ENCODE peak calls at places on chromosomes 11 and 22, in five cellular contexts. U is dorsolateral prefrontal cortex, L is body of pancreas, T is astrocyte, N is mesothelial cell of epicardium. A is an unnamed sample.

GRCh38 chr11:12677131-12677530 is 2.9 kb downstream of the TEAD1 start:
- DNase-seq in N (no peak), T (no peak), L (no peak), U (no peak), A (no peak)

GRCh38 chr11:128040603-128041002 is 546.8 kb downstream of the ETS1 start:
- DNase-seq in L (no peak), U (no peak), T (no peak), N (no peak), A (no peak)

GRCh38 chr22:50399751-50400331 is 56.7 kb downstream of the PPP6R2 start:
- DNase-seq in U (peak), N (no peak), T (no peak), L (peak), A (peak)

GRCh38 chr11:65208785-65209710 is 27.3 kb downstream of the CAPN1 start:
- DNase-seq in U (no peak), L (no peak), T (no peak), N (no peak), A (no peak)

GRCh38 chr11:11253487-11253886 is 99.6 kb downstream of the CSNK2A3 start:
- DNase-seq in U (no peak), N (no peak), L (no peak), T (no peak), A (no peak)

GRCh38 chr22:44941176-44941575 is 68.6 kb downstream of the PHF21B start:
- DNase-seq in L (no peak), U (no peak), N (no peak), T (no peak), A (no peak)

GRCh38 chr22:25364736-25365241 is 145.3 kb downstream of the CRYBB2 start:
- DNase-seq in N (no peak), U (no peak), T (no peak), L (no peak), A (no peak)

GRCh38 chr11:61960532-61960931 is 6.9 kb downstream of the FTH1 start:
- DNase-seq in T (no peak), U (peak), L (peak), N (no peak), A (no peak)

GRCh38 chr11:95093548-95093947 is 3.9 kb downstream of the ENDOD1 start:
- DNase-seq in N (no peak), L (no peak), T (no peak), U (no peak), A (no peak)

GRCh38 chr22:29300807-29301601 is 5.4 kb upstream of the GAS2L1 start:
- DNase-seq in U (no peak), N (no peak), L (peak), T (no peak), A (no peak)

GRCh38 chr11:123654566-123655081 is at the start of gene SCN3B:
- DNase-seq in N (peak), T (peak), L (peak), U (peak), A (no peak)

GRCh38 chr11:134994431-134994830 is 582.4 kb upstream of the B3GAT1 start:
- DNase-seq in U (no peak), T (no peak), L (no peak), N (no peak), A (no peak)

GRCh38 chr11:8732748-8733241 is 50.2 kb downstream of the RPL27A start:
- DNase-seq in U (peak), T (peak), N (no peak), L (peak), A (peak)

GRCh38 chr22:45428391-45429385 is 15.2 kb downstream of the RIBC2 start:
- DNase-seq in L (no peak), N (no peak), U (no peak), T (no peak), A (no peak)

GRCh38 chr11:14642873-14643696 is 519 bp upstream of the PDE3B start:
- DNase-seq in U (no peak), L (no peak), N (no peak), T (no peak), A (no peak)

GRCh38 chr11:47587733-47588326 is 1.4 kb downstream of the FAM180B start:
- DNase-seq in N (no peak), T (no peak), L (no peak), U (no peak), A (no peak)

GRCh38 chr11:47819743-47820142 is 28.4 kb downstream of the NUP160 start:
- DNase-seq in T (no peak), N (no peak), L (no peak), U (no peak), A (no peak)

GRCh38 chr22:30230330-30230729 is 16.2 kb downstream of the LIF start:
- DNase-seq in T (no peak), U (no peak), L (no peak), N (no peak), A (no peak)

GRCh38 chr22:46666577-46667244 is 46.5 kb downstream of the GRAMD4 start:
- DNase-seq in L (no peak), N (no peak), T (no peak), U (no peak), A (no peak)

GRCh38 chr11:2303627-2304155 is 1.9 kb downstream of the TSPAN32 start:
- DNase-seq in T (no peak), L (no peak), N (no peak), U (no peak), A (no peak)

GRCh38 chr11:134889832-134890231 is 477.8 kb upstream of the B3GAT1 start:
- DNase-seq in T (no peak), N (no peak), U (no peak), L (no peak), A (no peak)

GRCh38 chr22:27197618-27198017 is 540.2 kb downstream of the MIAT start:
- DNase-seq in L (no peak), U (no peak), T (no peak), N (no peak), A (no peak)

GRCh38 chr11:6611092-6612007 is 666 bp downstream of the TAF10 start:
- DNase-seq in U (no peak), T (no peak), L (peak), N (peak), A (no peak)

GRCh38 chr11:67456068-67456705 is 1.0 kb downstream of the CABP4 start:
- DNase-seq in T (no peak), U (no peak), N (no peak), L (no peak), A (no peak)

GRCh38 chr22:44325718-44326548 is 13.2 kb upstream of the SHISAL1 start:
- DNase-seq in L (no peak), T (peak), U (no peak), N (no peak), A (peak)

GRCh38 chr11:131748146-131749050 is 378.0 kb downstream of the NTM start:
- DNase-seq in L (peak), N (peak), U (peak), T (peak), A (peak)

GRCh38 chr11:8259316-8259995 is 4.2 kb downstream of the LMO1 start:
- DNase-seq in T (no peak), L (peak), N (no peak), U (peak), A (no peak)

GRCh38 chr11:19055016-19055415 is 5.5 kb downstream of the MRGPRX2 start:
- DNase-seq in N (no peak), L (no peak), T (peak), U (no peak), A (no peak)

GRCh38 chr22:21032037-21032842 is at the start of gene SLC7A4:
- DNase-seq in U (no peak), L (no peak), T (no peak), N (no peak), A (no peak)

GRCh38 chr22:16807109-16807508 is 18.1 kb downstream of the XKR3 start:
- DNase-seq in L (no peak), T (no peak), N (no peak), U (no peak), A (no peak)

GRCh38 chr22:36356708-36357694 is 30.8 kb downstream of the MYH9 start:
- DNase-seq in N (no peak), L (no peak), U (no peak), T (no peak), A (no peak)

GRCh38 chr22:24878969-24879368 is 67.5 kb downstream of the LHFPL7 start:
- DNase-seq in L (no peak), N (no peak), U (no peak), T (no peak), A (no peak)

DNA sequence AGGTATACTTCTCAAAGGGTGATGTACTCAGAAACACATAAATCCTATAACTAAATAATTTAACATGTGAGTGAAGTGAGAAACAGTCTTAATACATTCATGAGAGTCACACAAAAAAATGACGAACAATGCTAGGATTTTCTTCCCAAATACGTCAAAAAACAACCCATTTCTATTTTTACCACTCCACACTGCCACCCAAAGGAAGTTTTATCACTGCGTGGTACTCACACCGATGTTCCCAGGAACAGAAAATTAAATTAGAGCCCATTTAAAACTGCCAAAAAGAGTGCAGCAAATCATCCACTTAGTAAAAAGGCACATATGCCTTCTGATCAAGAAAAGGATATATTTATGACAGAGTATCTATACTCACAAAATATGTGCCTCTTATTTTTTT is 710.9 kb upstream of the FAT3 start:
- DNase-seq in U (no peak), N (no peak), L (no peak), T (no peak), A (no peak)
- TF ChIP-seq CTCF in U (no peak), N (no peak), L (peak), T (peak), A (no peak)

GRCh38 chr11:130002352-130002845 is at the start of gene PRDM10:
- DNase-seq in L (peak), N (peak), U (peak), T (peak), A (peak)

GRCh38 chr11:130001491-130002351 is 914 bp downstream of the PRDM10 start:
- DNase-seq in U (no peak), L (no peak), T (peak), N (no peak), A (peak)

GRCh38 chr11:130000552-130001176 is 2.0 kb downstream of the PRDM10 start:
- DNase-seq in U (no peak), L (no peak), T (no peak), N (no peak), A (no peak)

GRCh38 chr11:130002846-130003716 is 446 bp upstream of the PRDM10 start:
- DNase-seq in L (peak), U (peak), T (peak), N (peak), A (peak)

DNA sequence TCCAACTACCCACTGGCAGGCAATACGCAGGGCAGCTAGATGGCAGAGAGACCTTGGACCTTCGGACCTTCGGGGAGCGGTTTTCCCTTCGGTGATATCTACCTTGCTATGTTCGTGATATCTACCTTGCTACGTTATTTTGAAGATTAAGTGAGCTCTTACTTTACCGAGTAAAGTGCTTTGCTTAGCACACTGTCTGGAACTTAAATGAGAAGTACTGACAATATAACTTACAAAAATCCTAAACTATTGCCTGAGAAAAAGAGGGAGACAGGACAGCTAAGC is 1.0 kb upstream of the PRDM10 start:
- DNase-seq in L (peak), T (no peak), N (no peak), U (no peak), A (no peak)
- TF ChIP-seq CTCF in L (no peak), T (no peak), N (no peak), U (no peak), A (no peak)

DNA sequence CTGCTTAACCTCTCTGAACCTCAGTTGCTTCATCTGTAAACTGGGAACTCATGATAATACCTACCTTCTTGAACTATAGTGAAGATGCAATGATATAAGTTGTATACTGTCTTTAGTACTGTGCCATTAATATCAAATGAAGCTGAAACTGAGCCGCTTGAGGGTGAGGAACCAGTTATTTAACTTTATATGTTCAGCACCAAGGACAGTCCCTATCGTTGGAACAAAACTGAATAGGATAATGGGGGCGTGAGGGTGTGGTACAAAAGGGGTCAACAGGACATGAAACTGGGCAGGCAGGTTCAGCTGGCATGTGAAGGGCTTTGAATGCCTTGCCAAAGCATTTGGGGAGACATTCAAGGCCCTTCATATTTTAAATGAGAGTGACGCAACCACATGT is 112.6 kb downstream of the C11orf91 start:
- DNase-seq in T (no peak), U (no peak), N (no peak), L (no peak), A (no peak)
- TF ChIP-seq CTCF in T (no peak), U (no peak), N (no peak), L (no peak), A (no peak)

DNA sequence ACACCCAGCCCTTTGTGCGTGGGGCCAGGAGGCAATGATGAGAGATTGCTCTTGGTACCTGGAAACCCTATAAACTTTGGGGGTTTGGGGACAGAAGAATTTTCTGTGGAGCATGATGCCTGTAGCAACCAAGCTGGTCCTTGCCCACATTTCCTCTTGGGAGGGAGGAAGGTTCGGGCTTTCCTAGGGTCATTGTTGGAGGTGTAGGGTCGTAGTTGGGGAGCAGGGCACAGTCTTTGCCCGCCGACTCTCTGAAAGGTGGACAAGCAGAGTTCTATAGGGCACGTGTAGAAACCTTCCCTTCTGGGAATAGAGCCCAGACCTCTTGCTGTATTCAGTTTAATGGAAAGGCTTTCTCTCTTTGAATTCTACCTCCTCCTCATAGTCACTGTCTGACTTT is 1.4 kb downstream of the PRDM11 start:
- DNase-seq in T (no peak), L (no peak), U (no peak), N (no peak), A (no peak)
- TF ChIP-seq CTCF in T (no peak), L (no peak), U (no peak), N (no peak), A (no peak)

GRCh38 chr11:125638315-125638714 is 13.4 kb downstream of the CHEK1 start:
- DNase-seq in L (no peak), U (no peak), N (no peak), T (no peak), A (no peak)

DNA sequence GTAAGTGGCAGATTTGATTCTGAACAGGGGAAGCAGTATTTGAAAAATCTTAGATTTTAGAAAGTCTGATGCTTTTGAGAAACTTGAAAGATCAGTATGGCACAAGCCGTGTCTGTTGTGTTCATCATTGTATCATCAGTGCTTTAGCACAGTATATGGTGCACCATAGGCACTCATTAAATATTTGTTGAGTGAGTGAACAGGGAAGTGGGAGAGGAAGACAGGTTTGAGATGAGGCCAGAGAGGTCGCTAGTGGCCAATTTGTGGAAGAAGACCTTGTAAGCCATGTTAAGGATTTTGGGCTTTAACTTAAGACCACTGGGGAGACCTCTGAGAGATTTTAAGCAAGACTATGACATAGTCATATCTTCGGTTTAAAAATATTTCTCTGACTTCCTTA is 12.9 kb downstream of the CHEK1 start:
- DNase-seq in N (no peak), T (no peak), U (no peak), L (no peak), A (no peak)
- TF ChIP-seq CTCF in N (no peak), T (no peak), U (no peak), L (no peak), A (no peak)

DNA sequence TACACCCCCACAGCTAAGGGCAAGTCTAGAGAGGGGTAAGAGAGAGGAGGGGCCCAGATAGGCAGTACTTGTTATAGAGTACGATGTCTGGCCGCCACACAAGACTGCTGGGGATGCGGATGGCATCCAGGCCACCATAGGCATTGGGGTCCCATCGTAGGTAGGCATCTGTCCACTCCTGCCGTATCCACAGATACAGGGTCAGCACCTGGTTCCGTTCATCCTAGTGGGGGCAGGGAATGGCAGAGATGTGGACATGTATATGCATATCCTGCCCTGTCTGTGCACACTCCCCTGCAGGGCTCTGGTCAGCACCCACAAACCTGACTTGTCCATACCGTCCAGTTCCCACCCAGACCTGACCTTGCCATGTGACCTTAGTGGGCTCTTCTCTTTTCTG is 2.1 kb downstream of the CHRNA10 start:
- DNase-seq in L (no peak), T (no peak), N (no peak), U (no peak), A (no peak)
- TF ChIP-seq CTCF in L (no peak), T (no peak), N (no peak), U (no peak), A (no peak)

DNA sequence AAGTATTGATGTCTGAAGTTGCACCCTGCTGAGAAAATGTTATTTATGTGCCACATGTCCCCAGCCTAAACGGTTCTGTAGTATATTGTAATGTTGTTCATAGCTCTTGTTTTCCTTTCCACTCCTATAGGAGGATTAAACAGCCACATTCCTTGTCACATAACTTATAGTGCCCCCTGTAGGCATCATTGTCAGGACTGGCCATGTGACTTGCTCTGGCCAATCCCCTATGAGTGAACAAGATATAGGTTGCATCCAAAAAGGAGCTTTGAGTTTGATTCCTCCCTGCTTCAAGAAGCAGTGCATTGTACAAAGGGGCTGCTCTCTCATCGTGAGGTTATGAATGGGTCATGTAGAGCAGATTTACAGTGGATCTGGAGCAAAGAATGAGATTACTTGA is 717.6 kb upstream of the ANO5 start:
- DNase-seq in T (no peak), L (no peak), N (no peak), U (no peak), A (no peak)
- TF ChIP-seq CTCF in T (no peak), L (no peak), N (no peak), U (no peak), A (no peak)